ENCODE peak calls at places on chromosomes 13 and 19, in seven cellular contexts. B, J, H, G, E, L and F are unnamed samples.
A peak's percentile ranks its signal among the peaks of the same experiment; 100 is the strongest.

GRCh38 chr19:49570997-49571676 is 9.2 kb downstream of the NOSIP start:
- DNase-seq in H (no peak), G (no peak), J (peak; percentile 63), B (no peak), L (no peak), E (no peak), F (no peak)

GRCh38 chr13:113666951-113667701 is at the start of gene GRK1:
- DNase-seq in H (no peak), B (no peak), L (peak; percentile 67), J (peak; percentile 8), G (peak; percentile 6), E (no peak), F (peak; percentile 57)

GRCh38 chr13:110868631-110869165 is 46.2 kb downstream of the ANKRD10 start:
- DNase-seq in L (no peak), G (no peak), J (peak; percentile 73), E (no peak), B (no peak), H (no peak), F (no peak)

GRCh38 chr13:44414771-44415170 is 41.1 kb downstream of the SERP2 start:
- DNase-seq in B (no peak), H (no peak), L (no peak), J (no peak), G (no peak), E (no peak), F (no peak)

GRCh38 chr13:37701306-37701705 is 102.7 kb upstream of the POSTN start:
- DNase-seq in L (no peak), E (no peak), H (no peak), J (no peak), G (no peak), B (no peak), F (no peak)

GRCh38 chr13:113802090-113802531 is 43.1 kb downstream of the TMEM255B start:
- DNase-seq in L (no peak), E (no peak), B (no peak), G (no peak), J (no peak), H (no peak), F (peak; percentile 85)

GRCh38 chr19:14112051-14112808 is 5.3 kb downstream of the PRKACA start:
- DNase-seq in G (no peak), B (no peak), J (no peak), L (no peak), H (no peak), E (no peak), F (no peak)

GRCh38 chr13:28981530-28981929 is 161.4 kb downstream of the MTUS2 start:
- DNase-seq in B (no peak), J (no peak), L (peak; percentile 80), E (no peak), G (no peak), H (no peak), F (no peak)

GRCh38 chr19:14475251-14476073 is at the start of gene PTGER1:
- DNase-seq in B (no peak), L (no peak), H (no peak), J (no peak), G (no peak), E (no peak), F (peak; percentile 62)

GRCh38 chr19:51637362-51637978 is 7.3 kb upstream of the SIGLEC5 start:
- DNase-seq in G (no peak), H (no peak), B (no peak), L (no peak), J (no peak), E (no peak), F (no peak)

GRCh38 chr19:29745253-29745652 is 30.2 kb upstream of the C19orf12 start:
- DNase-seq in G (no peak), J (no peak), B (no peak), E (no peak), H (no peak), L (no peak), F (no peak)

GRCh38 chr19:58128041-58128685 is 22.4 kb downstream of the ZNF329 start:
- DNase-seq in L (no peak), J (no peak), G (no peak), H (no peak), E (no peak), B (no peak), F (no peak)

GRCh38 chr13:107992542-107992941 is 222.8 kb downstream of the LIG4 start:
- DNase-seq in J (no peak), B (no peak), L (no peak), H (no peak), G (no peak), E (no peak), F (no peak)

GRCh38 chr13:70310720-70311119 is 202.5 kb upstream of the KLHL1 start:
- DNase-seq in B (no peak), J (no peak), G (no peak), L (no peak), E (peak; percentile 38), H (no peak), F (no peak)

GRCh38 chr13:53137777-53138176 is 109.2 kb downstream of the OLFM4 start:
- DNase-seq in H (no peak), B (no peak), L (no peak), J (peak; percentile 28), E (no peak), G (peak; percentile 28), F (no peak)

GRCh38 chr19:6230991-6231448 is 48.8 kb downstream of the MLLT1 start:
- DNase-seq in J (no peak), B (no peak), G (no peak), E (no peak), H (no peak), L (no peak), F (no peak)

GRCh38 chr19:17079710-17080440 is 4.3 kb downstream of the MYO9B start:
- DNase-seq in J (peak; percentile 67), H (peak; percentile 82), G (peak; percentile 41), B (peak; percentile 58), E (peak; percentile 87), L (peak; percentile 94), F (peak; percentile 89)

GRCh38 chr13:68304287-68304893 is 1074.3 kb upstream of the PCDH9 start:
- DNase-seq in H (no peak), G (no peak), J (no peak), L (no peak), B (no peak), E (no peak), F (no peak)

GRCh38 chr19:40721936-40722661 is 5.2 kb downstream of the ITPKC start:
- DNase-seq in B (no peak), E (no peak), J (peak; percentile 46), H (no peak), G (no peak), L (no peak), F (no peak)
- H3K4me3 ChIP-seq in B (no peak overlapping the region), E (no peak overlapping the region), J (peak overlapping the region; percentile 64), H (peak overlapping the region; percentile 87), G (peak overlapping the region; percentile 81), L (peak overlapping the region; percentile 94), F (peak overlapping the region; percentile 90)

GRCh38 chr19:511101-511841 is 4.0 kb downstream of the TPGS1 start:
- DNase-seq in G (no peak), L (no peak), H (no peak), B (peak; percentile 78), J (no peak), E (no peak), F (no peak)

GRCh38 chr19:513368-514165 is 6.3 kb downstream of the TPGS1 start:
- DNase-seq in B (no peak), H (no peak), L (no peak), J (no peak), E (no peak), G (no peak), F (no peak)

GRCh38 chr19:508204-509150 is 1.2 kb downstream of the TPGS1 start:
- DNase-seq in H (no peak), L (no peak), E (no peak), B (no peak), G (no peak), J (no peak), F (no peak)

GRCh38 chr19:512548-513365 is 5.5 kb downstream of the TPGS1 start:
- DNase-seq in H (no peak), E (no peak), G (no peak), J (no peak), B (no peak), L (no peak), F (no peak)

DNA sequence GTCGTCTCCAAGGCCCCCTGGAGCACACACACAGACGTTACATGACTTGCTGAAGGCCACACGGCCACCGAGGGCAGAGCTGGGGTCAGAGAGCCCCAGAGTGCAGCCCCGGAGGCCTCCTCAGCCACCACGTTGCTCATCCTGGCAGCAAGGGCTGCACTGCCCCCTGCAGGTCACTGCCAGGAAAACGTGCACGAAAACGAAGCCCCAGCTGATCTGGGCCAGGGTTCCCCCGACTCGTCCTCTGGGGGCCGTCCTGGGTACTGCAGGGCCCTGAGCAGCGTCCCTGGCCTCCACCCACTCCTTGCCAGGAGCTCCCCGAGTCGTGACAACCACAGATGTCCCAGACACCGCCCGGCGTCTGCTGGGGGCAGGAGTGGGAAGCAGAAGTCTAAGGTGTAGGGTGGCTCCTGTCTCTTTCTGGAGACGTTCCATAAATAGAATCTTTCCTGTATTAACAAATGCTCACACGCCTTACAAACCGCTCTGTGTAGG is 3.4 kb downstream of the TPGS1 start:
- DNase-seq in J (peak; percentile 56), L (no peak), H (no peak), B (peak; percentile 90), G (no peak), E (peak; percentile 82), F (peak; percentile 87)
- H3K4me3 ChIP-seq in J (no peak overlapping the region), L (peak overlapping the region; percentile 26), H (no peak overlapping the region), B (peak overlapping the region; percentile 68), G (no peak overlapping the region), E (no peak overlapping the region), F (peak overlapping the region; percentile 33)

DNA sequence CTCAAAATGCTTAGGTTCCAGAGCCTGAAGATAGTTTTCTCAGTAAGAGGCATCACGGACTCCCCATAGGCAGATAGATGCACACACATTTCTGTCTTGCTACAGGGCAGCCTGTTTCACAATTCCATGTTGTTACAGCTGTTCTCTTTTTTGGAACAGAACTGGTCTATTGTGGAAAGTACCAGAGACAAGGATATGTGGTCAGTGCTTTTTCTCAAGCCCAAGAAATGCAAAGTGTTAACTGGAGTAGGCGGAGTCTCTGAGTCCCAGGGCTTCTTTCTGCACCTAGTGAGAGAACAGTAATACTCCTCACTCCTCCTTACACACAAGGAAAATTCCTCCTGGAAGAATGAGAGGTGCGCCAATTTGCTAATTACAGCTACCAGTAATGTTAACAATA is 141.6 kb upstream of the ARGLU1 start:
- DNase-seq in L (no peak), J (no peak), E (no peak), B (no peak), G (no peak), H (no peak), F (no peak)
- H3K4me3 ChIP-seq in L (peak overlapping the region; percentile 54), J (no peak overlapping the region), E (peak overlapping the region; percentile 29), B (no peak overlapping the region), G (no peak overlapping the region), H (peak overlapping the region; percentile 43), F (peak overlapping the region; percentile 12)

DNA sequence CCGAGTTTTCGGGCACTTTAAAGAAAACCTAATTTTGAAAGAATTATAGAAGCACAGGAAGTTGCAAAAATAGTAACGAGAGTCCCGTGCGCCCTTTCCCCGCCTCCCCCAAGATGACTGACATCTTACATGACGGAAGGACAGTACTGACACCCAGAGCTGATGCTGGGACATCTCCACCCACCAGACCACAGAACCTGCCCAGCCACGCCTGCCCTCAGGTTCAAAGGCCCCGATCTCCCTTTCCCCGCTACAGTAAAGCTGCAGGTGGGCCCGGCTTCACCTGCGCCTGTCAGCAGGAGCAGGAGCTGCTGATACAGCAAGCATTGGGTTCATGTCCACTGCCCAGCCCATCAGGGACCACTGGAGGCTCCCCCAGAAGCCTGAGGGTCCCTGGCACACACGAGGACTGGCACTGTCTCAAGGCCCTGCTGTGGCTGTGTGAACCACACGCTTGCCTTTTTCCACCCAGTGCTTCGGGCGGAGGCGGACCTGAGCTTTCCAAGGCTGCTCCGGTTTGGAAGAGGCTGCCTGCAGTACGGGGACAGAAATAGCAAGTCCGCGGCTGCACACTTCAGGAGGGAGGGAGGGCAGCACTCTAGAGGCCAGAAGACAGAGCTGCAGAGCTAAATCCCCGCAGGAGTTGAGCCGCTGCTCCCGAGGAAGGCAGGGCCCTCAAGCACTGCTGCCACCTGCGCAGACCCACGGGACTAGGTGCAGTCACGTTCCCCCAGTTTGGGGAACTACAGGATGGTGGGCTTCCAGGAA is 8.7 kb downstream of the MAP2K2 start:
- DNase-seq in E (peak; percentile 78), B (peak; percentile 52), H (no peak), J (no peak), G (no peak), L (no peak), F (no peak)
- H3K4me3 ChIP-seq in E (no peak overlapping the region), B (peak overlapping the region; percentile 50), H (no peak overlapping the region), J (no peak overlapping the region), G (no peak overlapping the region), L (no peak overlapping the region), F (no peak overlapping the region)